ENCODE peak calls at places on chromosomes 6 and 20, in five cellular contexts. One of them, this sample, is unnamed.

GRCh38 chr6:38725414-38726183 is 10.5 kb downstream of the DNAH8 start:
- DNase-seq in GM23248: no peak
- DNase-seq in pancreas: no peak
- DNase-seq in neuronal stem cell: no peak
- DNase-seq in body of pancreas: no peak
- DNase-seq in this sample: no peak

GRCh38 chr6:29722773-29723665 is at the start of gene HLA-F:
- DNase-seq in pancreas: peak
- DNase-seq in neuronal stem cell: peak
- DNase-seq in GM23248: peak
- DNase-seq in body of pancreas: peak
- DNase-seq in this sample: peak

GRCh38 chr20:43537921-43538854 is 20.6 kb upstream of the SGK2 start:
- DNase-seq in GM23248: peak
- DNase-seq in body of pancreas: peak
- DNase-seq in pancreas: peak
- DNase-seq in neuronal stem cell: peak
- DNase-seq in this sample: peak

GRCh38 chr20:54293526-54293925 is 85.6 kb downstream of the PFDN4 start:
- DNase-seq in pancreas: no peak
- DNase-seq in body of pancreas: peak
- DNase-seq in neuronal stem cell: no peak
- DNase-seq in GM23248: no peak
- DNase-seq in this sample: no peak

GRCh38 chr6:76004202-76004601 is 68.3 kb downstream of the IMPG1 start:
- DNase-seq in GM23248: no peak
- DNase-seq in neuronal stem cell: no peak
- DNase-seq in body of pancreas: no peak
- DNase-seq in pancreas: no peak
- DNase-seq in this sample: no peak

GRCh38 chr6:34243131-34243771 is 5.6 kb downstream of the SMIM29 start:
- DNase-seq in pancreas: no peak
- DNase-seq in body of pancreas: no peak
- DNase-seq in neuronal stem cell: no peak
- DNase-seq in GM23248: peak
- DNase-seq in this sample: no peak

GRCh38 chr20:51221791-51222408 is 199.0 kb upstream of the KCNG1 start:
- DNase-seq in body of pancreas: no peak
- DNase-seq in pancreas: no peak
- DNase-seq in GM23248: peak
- DNase-seq in neuronal stem cell: no peak
- DNase-seq in this sample: no peak

GRCh38 chr20:25117961-25118360 is 36.0 kb upstream of the VSX1 start:
- DNase-seq in body of pancreas: no peak
- DNase-seq in pancreas: no peak
- DNase-seq in neuronal stem cell: no peak
- DNase-seq in GM23248: no peak
- DNase-seq in this sample: no peak

GRCh38 chr20:49712918-49713778 is 530 bp downstream of the B4GALT5 start:
- DNase-seq in neuronal stem cell: no peak
- DNase-seq in GM23248: no peak
- DNase-seq in body of pancreas: peak
- DNase-seq in pancreas: peak
- DNase-seq in this sample: peak

GRCh38 chr20:50216543-50217206 is 26.0 kb downstream of the CEBPB start:
- DNase-seq in body of pancreas: no peak
- DNase-seq in GM23248: no peak
- DNase-seq in pancreas: no peak
- DNase-seq in neuronal stem cell: no peak
- DNase-seq in this sample: peak

GRCh38 chr20:63268671-63269439 is 3.8 kb upstream of the ARFGAP1 start:
- DNase-seq in GM23248: peak
- DNase-seq in pancreas: no peak
- DNase-seq in body of pancreas: no peak
- DNase-seq in neuronal stem cell: no peak
- DNase-seq in this sample: no peak
- H3K4me3 ChIP-seq in GM23248: no peak
- H3K4me3 ChIP-seq in pancreas: no peak
- H3K4me3 ChIP-seq in body of pancreas: no peak
- H3K4me3 ChIP-seq in neuronal stem cell: no peak
- H3K4me3 ChIP-seq in this sample: no peak

GRCh38 chr20:31568773-31569162 is 36.3 kb upstream of the ID1 start:
- DNase-seq in GM23248: no peak
- DNase-seq in neuronal stem cell: no peak
- DNase-seq in pancreas: no peak
- DNase-seq in body of pancreas: no peak
- DNase-seq in this sample: no peak
- H3K27ac ChIP-seq in GM23248: peak
- H3K27ac ChIP-seq in neuronal stem cell: no peak
- H3K27ac ChIP-seq in pancreas: peak
- H3K27ac ChIP-seq in body of pancreas: no peak
- H3K27ac ChIP-seq in this sample: peak

GRCh38 chr6:57313711-57314471 is 3.5 kb upstream of the PRIM2 start:
- DNase-seq in neuronal stem cell: no peak
- DNase-seq in GM23248: peak
- DNase-seq in pancreas: no peak
- DNase-seq in body of pancreas: no peak
- DNase-seq in this sample: no peak
- H3K4me3 ChIP-seq in neuronal stem cell: no peak
- H3K4me3 ChIP-seq in GM23248: peak
- H3K4me3 ChIP-seq in pancreas: no peak
- H3K4me3 ChIP-seq in body of pancreas: no peak
- H3K4me3 ChIP-seq in this sample: no peak

GRCh38 chr6:88520020-88520338 is 353.8 kb upstream of the CNR1 start:
- DNase-seq in neuronal stem cell: no peak
- DNase-seq in GM23248: no peak
- DNase-seq in pancreas: no peak
- DNase-seq in body of pancreas: no peak
- DNase-seq in this sample: no peak
- H3K27ac ChIP-seq in neuronal stem cell: no peak
- H3K27ac ChIP-seq in GM23248: no peak
- H3K27ac ChIP-seq in pancreas: no peak
- H3K27ac ChIP-seq in body of pancreas: no peak
- H3K27ac ChIP-seq in this sample: no peak

This sample was measured in right lobe of liver.